ENCODE peak calls at places on chromosomes 1 and 21, in nine cellular contexts. R, F, U, T, Y, V, O, B and I are unnamed samples.

GRCh38 chr1:15714438-15715136 is 21.5 kb upstream of the SLC25A34 start:
- DNase-seq in R (peak; percentile 54), F (no peak), U (no peak), T (no peak), Y (no peak), V (peak; percentile 75), O (peak; percentile 31), B (no peak), I (no peak)

GRCh38 chr1:210332719-210333398 is 4.2 kb downstream of the HHAT start:
- DNase-seq in R (no peak), F (no peak), U (no peak), T (no peak), Y (no peak), V (no peak), O (no peak), B (no peak), I (no peak)

GRCh38 chr1:56469640-56470371 is 109.6 kb downstream of the PLPP3 start:
- DNase-seq in R (peak; percentile 69), F (no peak), U (no peak), T (no peak), Y (no peak), V (peak; percentile 57), O (peak; percentile 32), B (no peak), I (no peak)

GRCh38 chr1:184060316-184060715 is 8.8 kb downstream of the TSEN15 start:
- DNase-seq in R (peak; percentile 86), F (no peak), U (no peak), T (no peak), Y (no peak), V (peak; percentile 72), O (no peak), B (no peak), I (no peak)

GRCh38 chr1:224542783-224543440 is 73.2 kb upstream of the CNIH3 start:
- DNase-seq in R (peak; percentile 97), F (no peak), U (no peak), T (no peak), Y (no peak), V (peak; percentile 99), O (peak; percentile 39), B (no peak), I (no peak)

GRCh38 chr1:218886472-218886871 is 287.2 kb upstream of the LYPLAL1 start:
- DNase-seq in R (peak; percentile 74), F (no peak), U (peak; percentile 28), T (peak; percentile 59), Y (no peak), V (peak; percentile 47), O (no peak), B (no peak), I (no peak)

GRCh38 chr21:8993284-8993942 is 1528.0 kb upstream of the TPTE start:
- DNase-seq in R (no peak), F (no peak), U (no peak), T (no peak), Y (no peak), V (no peak), O (no peak), B (no peak), I (no peak)

GRCh38 chr1:17222557-17222956 is 17.6 kb downstream of the PADI1 start:
- DNase-seq in R (no peak), F (no peak), U (no peak), T (no peak), Y (no peak), V (no peak), O (no peak), B (no peak), I (no peak)

GRCh38 chr1:192604979-192605620 is 29.5 kb downstream of the RGS1 start:
- DNase-seq in R (no peak), F (no peak), U (no peak), T (no peak), Y (no peak), V (no peak), O (no peak), B (no peak), I (no peak)

GRCh38 chr1:161864577-161864976 is 98.5 kb downstream of the ATF6 start:
- DNase-seq in R (peak; percentile 65), F (peak; percentile 1), U (no peak), T (no peak), Y (no peak), V (peak; percentile 51), O (peak; percentile 49), B (no peak), I (no peak)

GRCh38 chr1:168504064-168504837 is 39.5 kb downstream of the XCL2 start:
- DNase-seq in R (peak; percentile 36), F (no peak), U (no peak), T (no peak), Y (no peak), V (peak; percentile 47), O (peak; percentile 36), B (no peak), I (no peak)

GRCh38 chr1:63435136-63435535 is 67.7 kb downstream of the ALG6 start:
- DNase-seq in R (no peak), F (no peak), U (no peak), T (no peak), Y (no peak), V (peak; percentile 7), O (no peak), B (no peak), I (no peak)

GRCh38 chr1:112935474-112936289 is 20.3 kb downstream of the SLC16A1 start:
- DNase-seq in R (peak; percentile 89), F (no peak), U (no peak), T (no peak), Y (no peak), V (peak; percentile 78), O (peak; percentile 72), B (no peak), I (no peak)

GRCh38 chr1:102879439-102879993 is 228.8 kb downstream of the COL11A1 start:
- DNase-seq in R (peak; percentile 91), F (no peak), U (no peak), T (no peak), Y (no peak), V (peak; percentile 86), O (no peak), B (no peak), I (no peak)

GRCh38 chr1:86388228-86388627 is 7.9 kb downstream of the ODF2L start:
- DNase-seq in R (no peak), F (no peak), U (no peak), T (no peak), Y (no peak), V (no peak), O (no peak), B (no peak), I (no peak)

GRCh38 chr21:27505516-27505915 is 538.6 kb upstream of the ADAMTS5 start:
- DNase-seq in R (peak; percentile 63), F (no peak), U (no peak), T (no peak), Y (no peak), V (peak; percentile 70), O (peak; percentile 44), B (no peak), I (no peak)

GRCh38 chr1:2583331-2583791 is 3.2 kb upstream of the PRXL2B start:
- DNase-seq in R (no peak), F (no peak), U (no peak), T (no peak), Y (no peak), V (no peak), O (no peak), B (no peak), I (no peak)